ENCODE peak calls at places on chromosomes 5 and 9, in ten cellular contexts. U is dermis blood vessel endothelial cell; R is WTC11; G is HTR-8/SVneo; Z is SK-N-DZ; H is activated CD4-positive, alpha-beta T cell treated with anti-CD3 and anti-CD28 coated beads, Interleukin-2, amount 50 U/mL, for 48 hours; A is NAMALWA; V is hippocampal formation; K is HCEC 1CT; N is GM04504. C is an unnamed sample.

GRCh38 chr5:77906806-77907205 is 130.7 kb upstream of the TBCA start:
- DNase-seq in U (no peak), R (no peak), G (no peak), Z (no peak), H (no peak), A (no peak), V (no peak), K (peak), N (peak), C (no peak)

GRCh38 chr9:84856181-84856632 is 186.7 kb downstream of the NTRK2 start:
- DNase-seq in U (no peak), R (no peak), G (no peak), Z (no peak), H (no peak), A (no peak), V (no peak), K (no peak), N (peak), C (no peak)

GRCh38 chr5:9239626-9240025 is 306.2 kb downstream of the SEMA5A start:
- DNase-seq in U (no peak), R (no peak), G (no peak), Z (no peak), H (no peak), A (no peak), V (no peak), K (peak), N (no peak), C (no peak)

GRCh38 chr5:151627650-151628049 is 36.5 kb upstream of the FAT2 start:
- DNase-seq in U (no peak), R (no peak), G (no peak), Z (no peak), H (no peak), A (no peak), V (no peak), K (no peak), N (no peak), C (no peak)

GRCh38 chr9:30382271-30382670 is 2002.2 kb upstream of the ACO1 start:
- DNase-seq in U (no peak), R (no peak), G (no peak), Z (no peak), H (no peak), A (no peak), V (no peak), K (no peak), N (no peak), C (no peak)

GRCh38 chr5:74613283-74613682 is 27.2 kb downstream of the ENC1 start:
- DNase-seq in U (no peak), R (no peak), G (no peak), Z (no peak), H (no peak), A (no peak), V (no peak), K (no peak), N (no peak), C (no peak)

GRCh38 chr5:88889165-88890069 is 6.4 kb upstream of the MEF2C start:
- DNase-seq in U (peak), R (peak), G (no peak), Z (no peak), H (no peak), A (peak), V (peak), K (peak), N (no peak), C (peak)

GRCh38 chr5:154276932-154277331 is 86.4 kb downstream of the GALNT10 start:
- DNase-seq in U (peak), R (no peak), G (no peak), Z (no peak), H (no peak), A (no peak), V (no peak), K (peak), N (peak), C (no peak)

GRCh38 chr5:140189977-140190867 is 15.2 kb downstream of the CYSTM1 start:
- DNase-seq in U (peak), R (no peak), G (no peak), Z (no peak), H (no peak), A (no peak), V (no peak), K (peak), N (no peak), C (no peak)

GRCh38 chr9:128190516-128191405 is 611 bp downstream of the CIZ1 start:
- DNase-seq in U (no peak), R (no peak), G (no peak), Z (no peak), H (no peak), A (peak), V (no peak), K (no peak), N (no peak), C (peak)

GRCh38 chr5:79205965-79206364 is 30.0 kb upstream of the JMY start:
- DNase-seq in U (no peak), R (no peak), G (no peak), Z (no peak), H (no peak), A (no peak), V (no peak), K (no peak), N (no peak), C (no peak)

GRCh38 chr5:15533124-15533893 is 33.3 kb downstream of the FBXL7 start:
- DNase-seq in U (no peak), R (no peak), G (no peak), Z (no peak), H (no peak), A (no peak), V (no peak), K (peak), N (peak), C (no peak)

GRCh38 chr9:136902259-136902821 is 16.0 kb downstream of the TRAF2 start:
- DNase-seq in U (peak), R (no peak), G (no peak), Z (no peak), H (peak), A (peak), V (no peak), K (no peak), N (peak), C (no peak)

GRCh38 chr5:94885931-94886330 is 267.5 kb downstream of the SLF1 start:
- DNase-seq in U (no peak), R (no peak), G (no peak), Z (no peak), H (no peak), A (no peak), V (no peak), K (no peak), N (no peak), C (no peak)